ENCODE peak calls at places on chromosomes 4 and X, in seven cellular contexts. One of them, this sample, is unnamed.

GRCh38 chrX:37825225-37825842 is 22.0 kb downstream of the DYNLT3 start:
- DNase-seq in stromal cell of bone marrow: no peak
- DNase-seq in activated T-cell treated with anti-CD3 and anti-CD28 coated beads for 24 hours: peak; percentile 23
- DNase-seq in C1 segment of cervical spinal cord: no peak
- DNase-seq in NCI-H2171: no peak
- DNase-seq in KBM-7: peak; percentile 77
- DNase-seq in amniotic stem cell: no peak
- DNase-seq in this sample: no peak

GRCh38 chr4:138633505-138633904 is 382.1 kb upstream of the NOCT start:
- DNase-seq in stromal cell of bone marrow: no peak
- DNase-seq in activated T-cell treated with anti-CD3 and anti-CD28 coated beads for 24 hours: no peak
- DNase-seq in C1 segment of cervical spinal cord: no peak
- DNase-seq in NCI-H2171: no peak
- DNase-seq in KBM-7: no peak
- DNase-seq in amniotic stem cell: no peak
- DNase-seq in this sample: no peak

GRCh38 chrX:51158261-51158660 is 174.4 kb upstream of the NUDT10 start:
- DNase-seq in stromal cell of bone marrow: no peak
- DNase-seq in activated T-cell treated with anti-CD3 and anti-CD28 coated beads for 24 hours: no peak
- DNase-seq in C1 segment of cervical spinal cord: no peak
- DNase-seq in NCI-H2171: no peak
- DNase-seq in KBM-7: no peak
- DNase-seq in amniotic stem cell: no peak
- DNase-seq in this sample: no peak

GRCh38 chr4:2964077-2964471 is 703 bp downstream of the GRK4 start:
- DNase-seq in stromal cell of bone marrow: no peak
- DNase-seq in activated T-cell treated with anti-CD3 and anti-CD28 coated beads for 24 hours: no peak
- DNase-seq in C1 segment of cervical spinal cord: peak; percentile 34
- DNase-seq in NCI-H2171: no peak
- DNase-seq in KBM-7: no peak
- DNase-seq in amniotic stem cell: no peak
- DNase-seq in this sample: no peak

GRCh38 chrX:67545772-67546495 is 2.1 kb downstream of the AR start:
- DNase-seq in stromal cell of bone marrow: no peak
- DNase-seq in activated T-cell treated with anti-CD3 and anti-CD28 coated beads for 24 hours: no peak
- DNase-seq in C1 segment of cervical spinal cord: no peak
- DNase-seq in NCI-H2171: no peak
- DNase-seq in KBM-7: peak; percentile 70
- DNase-seq in amniotic stem cell: no peak
- DNase-seq in this sample: no peak

GRCh38 chrX:28613558-28613957 is 26.3 kb downstream of the IL1RAPL1 start:
- DNase-seq in stromal cell of bone marrow: no peak
- DNase-seq in activated T-cell treated with anti-CD3 and anti-CD28 coated beads for 24 hours: no peak
- DNase-seq in C1 segment of cervical spinal cord: no peak
- DNase-seq in NCI-H2171: no peak
- DNase-seq in KBM-7: no peak
- DNase-seq in amniotic stem cell: no peak
- DNase-seq in this sample: no peak

GRCh38 chrX:119145241-119145653 is 17.6 kb upstream of the KIAA1210 start:
- DNase-seq in stromal cell of bone marrow: peak; percentile 4
- DNase-seq in activated T-cell treated with anti-CD3 and anti-CD28 coated beads for 24 hours: no peak
- DNase-seq in C1 segment of cervical spinal cord: no peak
- DNase-seq in NCI-H2171: no peak
- DNase-seq in KBM-7: peak; percentile 32
- DNase-seq in amniotic stem cell: no peak
- DNase-seq in this sample: no peak

GRCh38 chr4:3635090-3635820 is 103.0 kb upstream of the LRPAP1 start:
- DNase-seq in stromal cell of bone marrow: no peak
- DNase-seq in activated T-cell treated with anti-CD3 and anti-CD28 coated beads for 24 hours: no peak
- DNase-seq in C1 segment of cervical spinal cord: no peak
- DNase-seq in NCI-H2171: no peak
- DNase-seq in KBM-7: no peak
- DNase-seq in amniotic stem cell: no peak
- DNase-seq in this sample: no peak

GRCh38 chr4:99808260-99808857 is 8.3 kb upstream of the DAPP1 start:
- DNase-seq in stromal cell of bone marrow: peak; percentile 18
- DNase-seq in activated T-cell treated with anti-CD3 and anti-CD28 coated beads for 24 hours: peak; percentile 64
- DNase-seq in C1 segment of cervical spinal cord: no peak
- DNase-seq in NCI-H2171: no peak
- DNase-seq in KBM-7: peak; percentile 83
- DNase-seq in amniotic stem cell: peak; percentile 11
- DNase-seq in this sample: peak; percentile 17

GRCh38 chr4:124910327-124910726 is 197.8 kb upstream of the ANKRD50 start:
- DNase-seq in stromal cell of bone marrow: no peak
- DNase-seq in activated T-cell treated with anti-CD3 and anti-CD28 coated beads for 24 hours: no peak
- DNase-seq in C1 segment of cervical spinal cord: no peak
- DNase-seq in NCI-H2171: no peak
- DNase-seq in KBM-7: no peak
- DNase-seq in amniotic stem cell: no peak
- DNase-seq in this sample: no peak

GRCh38 chrX:103607385-103608304 is at the start of gene TCEAL3:
- DNase-seq in stromal cell of bone marrow: no peak
- DNase-seq in activated T-cell treated with anti-CD3 and anti-CD28 coated beads for 24 hours: no peak
- DNase-seq in C1 segment of cervical spinal cord: peak; percentile 46
- DNase-seq in NCI-H2171: peak; percentile 46
- DNase-seq in KBM-7: peak; percentile 43
- DNase-seq in amniotic stem cell: no peak
- DNase-seq in this sample: no peak

GRCh38 chr4:153233761-153234371 is 29.6 kb downstream of the TRIM2 start:
- DNase-seq in stromal cell of bone marrow: peak; percentile 81
- DNase-seq in activated T-cell treated with anti-CD3 and anti-CD28 coated beads for 24 hours: no peak
- DNase-seq in C1 segment of cervical spinal cord: no peak
- DNase-seq in NCI-H2171: no peak
- DNase-seq in KBM-7: peak; percentile 43
- DNase-seq in amniotic stem cell: peak; percentile 74
- DNase-seq in this sample: peak; percentile 77

GRCh38 chr4:186727149-186727976 is 3.7 kb upstream of the FAT1 start:
- DNase-seq in stromal cell of bone marrow: no peak
- DNase-seq in activated T-cell treated with anti-CD3 and anti-CD28 coated beads for 24 hours: no peak
- DNase-seq in C1 segment of cervical spinal cord: no peak
- DNase-seq in NCI-H2171: no peak
- DNase-seq in KBM-7: no peak
- DNase-seq in amniotic stem cell: no peak
- DNase-seq in this sample: no peak

GRCh38 chr4:65383589-65384305 is 286.5 kb downstream of the EPHA5 start:
- DNase-seq in stromal cell of bone marrow: no peak
- DNase-seq in activated T-cell treated with anti-CD3 and anti-CD28 coated beads for 24 hours: no peak
- DNase-seq in C1 segment of cervical spinal cord: no peak
- DNase-seq in NCI-H2171: no peak
- DNase-seq in KBM-7: no peak
- DNase-seq in amniotic stem cell: no peak
- DNase-seq in this sample: no peak

GRCh38 chr4:141455651-141456050 is 180.7 kb upstream of the IL15 start:
- DNase-seq in stromal cell of bone marrow: no peak
- DNase-seq in activated T-cell treated with anti-CD3 and anti-CD28 coated beads for 24 hours: no peak
- DNase-seq in C1 segment of cervical spinal cord: no peak
- DNase-seq in NCI-H2171: no peak
- DNase-seq in KBM-7: no peak
- DNase-seq in amniotic stem cell: no peak
- DNase-seq in this sample: no peak

GRCh38 chrX:153598541-153599191 is at the start of gene CCNQ:
- DNase-seq in stromal cell of bone marrow: no peak
- DNase-seq in activated T-cell treated with anti-CD3 and anti-CD28 coated beads for 24 hours: no peak
- DNase-seq in C1 segment of cervical spinal cord: no peak
- DNase-seq in NCI-H2171: no peak
- DNase-seq in KBM-7: peak; percentile 56
- DNase-seq in amniotic stem cell: no peak
- DNase-seq in this sample: no peak

GRCh38 chr4:88705805-88706518 is 8.3 kb upstream of the NAP1L5 start:
- DNase-seq in stromal cell of bone marrow: no peak
- DNase-seq in activated T-cell treated with anti-CD3 and anti-CD28 coated beads for 24 hours: no peak
- DNase-seq in C1 segment of cervical spinal cord: no peak
- DNase-seq in NCI-H2171: no peak
- DNase-seq in KBM-7: no peak
- DNase-seq in amniotic stem cell: peak; percentile 4
- DNase-seq in this sample: no peak

GRCh38 chr4:96642486-96642885 is 802.6 kb downstream of the PDHA2 start:
- DNase-seq in stromal cell of bone marrow: no peak
- DNase-seq in activated T-cell treated with anti-CD3 and anti-CD28 coated beads for 24 hours: no peak
- DNase-seq in C1 segment of cervical spinal cord: no peak
- DNase-seq in NCI-H2171: no peak
- DNase-seq in KBM-7: no peak
- DNase-seq in amniotic stem cell: no peak
- DNase-seq in this sample: no peak

GRCh38 chr4:168882650-168883233 is 127.3 kb downstream of the CBR4 start:
- DNase-seq in stromal cell of bone marrow: no peak
- DNase-seq in activated T-cell treated with anti-CD3 and anti-CD28 coated beads for 24 hours: no peak
- DNase-seq in C1 segment of cervical spinal cord: no peak
- DNase-seq in NCI-H2171: no peak
- DNase-seq in KBM-7: no peak
- DNase-seq in amniotic stem cell: no peak
- DNase-seq in this sample: peak; percentile 36

GRCh38 chrX:148929686-148930085 is 429.3 kb downstream of the AFF2 start:
- DNase-seq in stromal cell of bone marrow: no peak
- DNase-seq in activated T-cell treated with anti-CD3 and anti-CD28 coated beads for 24 hours: no peak
- DNase-seq in C1 segment of cervical spinal cord: no peak
- DNase-seq in NCI-H2171: no peak
- DNase-seq in KBM-7: no peak
- DNase-seq in amniotic stem cell: no peak
- DNase-seq in this sample: no peak

GRCh38 chr4:139824882-139825522 is 159.4 kb downstream of the MGST2 start:
- DNase-seq in stromal cell of bone marrow: no peak
- DNase-seq in activated T-cell treated with anti-CD3 and anti-CD28 coated beads for 24 hours: no peak
- DNase-seq in C1 segment of cervical spinal cord: no peak
- DNase-seq in NCI-H2171: no peak
- DNase-seq in KBM-7: no peak
- DNase-seq in amniotic stem cell: no peak
- DNase-seq in this sample: no peak

GRCh38 chr4:131459430-131460101 is 1689.5 kb upstream of the PCDH10 start:
- DNase-seq in stromal cell of bone marrow: no peak
- DNase-seq in activated T-cell treated with anti-CD3 and anti-CD28 coated beads for 24 hours: no peak
- DNase-seq in C1 segment of cervical spinal cord: no peak
- DNase-seq in NCI-H2171: no peak
- DNase-seq in KBM-7: no peak
- DNase-seq in amniotic stem cell: no peak
- DNase-seq in this sample: no peak

GRCh38 chrX:154502989-154503388 is 12.6 kb upstream of the SLC10A3 start:
- DNase-seq in stromal cell of bone marrow: no peak
- DNase-seq in activated T-cell treated with anti-CD3 and anti-CD28 coated beads for 24 hours: no peak
- DNase-seq in C1 segment of cervical spinal cord: no peak
- DNase-seq in NCI-H2171: no peak
- DNase-seq in KBM-7: no peak
- DNase-seq in amniotic stem cell: no peak
- DNase-seq in this sample: no peak

GRCh38 chrX:48278958-48279357 is 23.8 kb downstream of the SSX1 start:
- DNase-seq in stromal cell of bone marrow: no peak
- DNase-seq in activated T-cell treated with anti-CD3 and anti-CD28 coated beads for 24 hours: no peak
- DNase-seq in C1 segment of cervical spinal cord: no peak
- DNase-seq in NCI-H2171: no peak
- DNase-seq in KBM-7: peak; percentile 4
- DNase-seq in amniotic stem cell: no peak
- DNase-seq in this sample: peak; percentile 13

GRCh38 chr4:157804169-157804543 is 368.7 kb downstream of the GASK1B start:
- DNase-seq in stromal cell of bone marrow: no peak
- DNase-seq in activated T-cell treated with anti-CD3 and anti-CD28 coated beads for 24 hours: no peak
- DNase-seq in C1 segment of cervical spinal cord: no peak
- DNase-seq in NCI-H2171: no peak
- DNase-seq in KBM-7: no peak
- DNase-seq in amniotic stem cell: no peak
- DNase-seq in this sample: no peak